ENCODE peak calls at places on chromosomes 3 and 15, in eight cellular contexts. P, Q, S, E, L, T, D and A are unnamed samples.

GRCh38 chr3:141471160-141471559 is 15.7 kb upstream of the RASA2 start:
- DNase-seq in P (no peak), Q (no peak), S (no peak), E (no peak), L (no peak), T (peak; percentile 22), D (no peak), A (no peak)

GRCh38 chr3:149188494-149188893 is 33.1 kb downstream of the CP start:
- DNase-seq in P (peak; percentile 4), Q (no peak), S (no peak), E (no peak), L (no peak), T (no peak), D (no peak), A (no peak)

GRCh38 chr15:45401665-45402161 is 23.4 kb upstream of the GATM start:
- DNase-seq in P (peak; percentile 13), Q (no peak), S (no peak), E (no peak), L (no peak), T (no peak), D (no peak), A (no peak)

GRCh38 chr3:49722896-49723295 is 855 bp downstream of the GMPPB start:
- DNase-seq in P (no peak), Q (no peak), S (no peak), E (no peak), L (no peak), T (no peak), D (no peak), A (no peak)

GRCh38 chr3:149971403-149972075 is 844 bp upstream of the PFN2 start:
- DNase-seq in P (no peak), Q (peak; percentile 73), S (peak; percentile 61), E (peak; percentile 74), L (no peak), T (no peak), D (no peak), A (no peak)

GRCh38 chr15:49225572-49226281 is 55.7 kb downstream of the GALK2 start:
- DNase-seq in P (no peak), Q (peak; percentile 33), S (no peak), E (no peak), L (peak; percentile 63), T (peak; percentile 46), D (no peak), A (peak; percentile 41)

GRCh38 chr3:156843071-156843808 is 17.1 kb downstream of the LEKR1 start:
- DNase-seq in P (no peak), Q (no peak), S (no peak), E (no peak), L (no peak), T (peak; percentile 20), D (no peak), A (no peak)

GRCh38 chr3:42911551-42911950 is 5.6 kb downstream of the ZNF662 start:
- DNase-seq in P (no peak), Q (no peak), S (no peak), E (no peak), L (no peak), T (no peak), D (no peak), A (no peak)

GRCh38 chr3:115100172-115100571 is 46.9 kb downstream of the ZBTB20 start:
- DNase-seq in P (peak; percentile 24), Q (peak; percentile 95), S (no peak), E (no peak), L (no peak), T (peak; percentile 74), D (no peak), A (peak; percentile 6)

GRCh38 chr3:84165278-84165677 is 793.5 kb upstream of the CADM2 start:
- DNase-seq in P (no peak), Q (no peak), S (no peak), E (no peak), L (no peak), T (peak; percentile 24), D (no peak), A (no peak)

GRCh38 chr15:65130941-65131340 is 2.7 kb downstream of the PDCD7 start:
- DNase-seq in P (no peak), Q (no peak), S (no peak), E (no peak), L (no peak), T (no peak), D (no peak), A (no peak)

GRCh38 chr3:151795276-151795675 is 18.6 kb upstream of the AADAC start:
- DNase-seq in P (peak; percentile 49), Q (no peak), S (no peak), E (no peak), L (no peak), T (peak; percentile 70), D (no peak), A (no peak)

GRCh38 chr3:88385090-88385489 is 235.3 kb downstream of the C3orf38 start:
- DNase-seq in P (no peak), Q (no peak), S (no peak), E (no peak), L (no peak), T (no peak), D (no peak), A (no peak)

GRCh38 chr15:68431792-68432401 is at the start of gene ITGA11:
- DNase-seq in P (peak; percentile 94), Q (peak; percentile 11), S (peak; percentile 82), E (peak; percentile 90), L (peak; percentile 68), T (peak; percentile 51), D (no peak), A (peak; percentile 48)

GRCh38 chr3:13504161-13504831 is 24.2 kb downstream of the HDAC11 start:
- DNase-seq in P (no peak), Q (no peak), S (no peak), E (peak; percentile 18), L (no peak), T (peak; percentile 76), D (no peak), A (no peak)

GRCh38 chr3:25306066-25306465 is 122.0 kb upstream of the RARB start:
- DNase-seq in P (no peak), Q (no peak), S (no peak), E (no peak), L (no peak), T (no peak), D (no peak), A (no peak)

GRCh38 chr3:42262525-42262924 is 3.5 kb downstream of the CCK start:
- DNase-seq in P (peak; percentile 26), Q (no peak), S (no peak), E (no peak), L (no peak), T (peak; percentile 65), D (no peak), A (no peak)

GRCh38 chr3:14921811-14922705 is 25.3 kb upstream of the NR2C2 start:
- DNase-seq in P (no peak), Q (no peak), S (no peak), E (no peak), L (no peak), T (no peak), D (no peak), A (no peak)

GRCh38 chr3:72629191-72629611 is 219.0 kb downstream of the SHQ1 start:
- DNase-seq in P (no peak), Q (no peak), S (no peak), E (no peak), L (no peak), T (no peak), D (no peak), A (no peak)

GRCh38 chr3:147038456-147038855 is 367.9 kb downstream of the ZIC4 start:
- DNase-seq in P (no peak), Q (no peak), S (no peak), E (no peak), L (no peak), T (peak; percentile 34), D (no peak), A (no peak)

GRCh38 chr3:33144433-33144832 is 30.6 kb downstream of the CRTAP start:
- DNase-seq in P (no peak), Q (no peak), S (no peak), E (no peak), L (peak; percentile 14), T (no peak), D (no peak), A (peak; percentile 71)

GRCh38 chr3:59502806-59503205 is 453.0 kb upstream of the CFAP20DC start:
- DNase-seq in P (peak; percentile 79), Q (no peak), S (no peak), E (no peak), L (no peak), T (peak; percentile 84), D (no peak), A (no peak)

GRCh38 chr15:77402740-77403379 is 17.0 kb downstream of the PEAK1 start:
- DNase-seq in P (peak; percentile 60), Q (no peak), S (no peak), E (no peak), L (no peak), T (peak; percentile 72), D (no peak), A (no peak)

GRCh38 chr15:80669599-80670273 is 25.4 kb upstream of the ABHD17C start:
- DNase-seq in P (peak; percentile 16), Q (no peak), S (no peak), E (no peak), L (no peak), T (peak; percentile 4), D (no peak), A (no peak)

GRCh38 chr3:59784164-59784563 is 734.3 kb upstream of the CFAP20DC start:
- DNase-seq in P (no peak), Q (no peak), S (no peak), E (no peak), L (no peak), T (no peak), D (no peak), A (no peak)

GRCh38 chr3:32502089-32502943 is at the start of gene CMTM6:
- DNase-seq in P (peak; percentile 98), Q (peak; percentile 87), S (peak; percentile 77), E (peak; percentile 91), L (peak; percentile 70), T (peak; percentile 79), D (peak; percentile 66), A (peak; percentile 94)

GRCh38 chr15:40793216-40793989 is 13.5 kb upstream of the ZFYVE19 start:
- DNase-seq in P (peak; percentile 73), Q (no peak), S (no peak), E (no peak), L (no peak), T (peak; percentile 96), D (no peak), A (no peak)

GRCh38 chr15:72086010-72086697 is 31.8 kb downstream of the MYO9A start:
- DNase-seq in P (no peak), Q (no peak), S (no peak), E (peak; percentile 40), L (no peak), T (no peak), D (no peak), A (no peak)

GRCh38 chr3:136659253-136659652 is 92.9 kb downstream of the STAG1 start:
- DNase-seq in P (peak; percentile 54), Q (peak; percentile 78), S (no peak), E (no peak), L (no peak), T (peak; percentile 82), D (no peak), A (peak; percentile 37)

GRCh38 chr3:59547874-59548273 is 498.0 kb upstream of the CFAP20DC start:
- DNase-seq in P (no peak), Q (no peak), S (no peak), E (no peak), L (no peak), T (no peak), D (no peak), A (no peak)